ENCODE peak calls at places on chromosome 17, in five cellular contexts. R, K, Q, W and Z are unnamed samples. For H3K36me3, the result is how much of the 10 kb centered on the place peaks cover.

GRCh38 chr17:80613732-80614071 is 69.1 kb downstream of the RPTOR start:
- DNase-seq in R (no peak), K (no peak), Q (no peak), W (no peak), Z (no peak)

GRCh38 chr17:39213852-39214251 is 11.9 kb downstream of the STAC2 start:
- DNase-seq in R (no peak), K (peak), Q (peak), W (no peak), Z (no peak)

GRCh38 chr17:70945386-70945785 is 776.1 kb downstream of the KCNJ2 start:
- DNase-seq in R (peak), K (no peak), Q (peak), W (no peak), Z (peak)

GRCh38 chr17:63095459-63095858 is 129.4 kb downstream of the TANC2 start:
- DNase-seq in R (no peak), K (no peak), Q (peak), W (no peak), Z (no peak)

GRCh38 chr17:63447688-63448005 is 1.5 kb upstream of the CYB561 start:
- DNase-seq in R (no peak), K (peak), Q (no peak), W (no peak), Z (no peak)

GRCh38 chr17:45050680-45051059 is 762 bp downstream of the DCAKD start:
- DNase-seq in R (no peak), K (no peak), Q (peak), W (no peak), Z (no peak)

GRCh38 chr17:50867856-50868438 is 1.8 kb upstream of the TOB1 start:
- DNase-seq in R (no peak), K (no peak), Q (no peak), W (no peak), Z (no peak)

GRCh38 chr17:34499576-34499975 is 79.8 kb upstream of the TMEM132E start:
- DNase-seq in R (peak), K (no peak), Q (peak), W (no peak), Z (no peak)

GRCh38 chr17:8420041-8420934 is 15.4 kb upstream of the NDEL1 start:
- DNase-seq in R (peak), K (peak), Q (peak), W (peak), Z (no peak)

GRCh38 chr17:67431210-67432015 is 54.3 kb downstream of the PITPNC1 start:
- DNase-seq in R (no peak), K (no peak), Q (peak), W (no peak), Z (no peak)

GRCh38 chr17:77492446-77493237 is 351.9 kb downstream of the SEC14L1 start:
- DNase-seq in R (no peak), K (no peak), Q (no peak), W (no peak), Z (peak)

GRCh38 chr17:77495575-77495974 is 354.8 kb downstream of the SEC14L1 start:
- DNase-seq in R (no peak), K (no peak), Q (no peak), W (peak), Z (peak)

GRCh38 chr17:77494664-77495435 is 354.1 kb downstream of the SEC14L1 start:
- DNase-seq in R (peak), K (peak), Q (peak), W (peak), Z (peak)

GRCh38 chr17:77493238-77493812 is 352.6 kb downstream of the SEC14L1 start:
- DNase-seq in R (no peak), K (no peak), Q (no peak), W (no peak), Z (peak)

DNA sequence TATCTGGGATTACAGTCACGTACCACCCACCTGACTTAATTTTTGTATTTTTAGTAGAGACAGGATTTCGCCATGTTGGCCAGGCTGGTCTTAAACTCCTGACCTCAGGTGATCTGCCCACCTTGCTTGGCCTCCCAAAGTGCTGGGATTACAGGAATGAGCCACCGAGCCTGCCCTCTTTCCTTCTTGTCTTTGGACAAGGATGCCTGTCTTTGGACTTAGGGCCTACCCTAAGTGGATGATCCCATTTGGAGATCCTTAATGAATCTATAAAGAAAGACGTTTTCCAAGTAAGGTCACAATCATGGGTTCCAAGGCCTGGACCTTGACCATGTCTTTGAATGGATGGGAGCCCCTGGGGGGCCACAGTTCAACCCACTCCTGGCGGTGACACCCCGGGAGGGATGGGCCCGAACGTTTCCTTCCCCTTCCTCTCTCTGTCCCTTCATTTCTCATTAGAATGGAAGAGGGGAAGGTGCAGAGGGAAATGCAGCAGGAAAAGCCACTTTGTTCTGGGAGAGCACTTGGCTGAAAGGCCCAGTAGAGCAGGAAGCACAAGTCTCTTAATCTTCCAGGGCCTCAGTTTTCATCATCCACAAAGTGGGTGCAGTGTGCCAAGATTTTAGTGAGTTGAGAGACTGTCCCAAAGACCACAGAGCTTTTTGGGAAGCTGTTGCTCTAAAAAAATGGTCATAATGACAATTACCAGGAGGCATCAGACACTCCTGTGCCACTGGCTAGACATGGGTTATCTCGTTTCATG is 353.3 kb downstream of the SEC14L1 start:
- DNase-seq in R (no peak), K (no peak), Q (no peak), W (no peak), Z (peak)
- H3K36me3 ChIP-seq in R (under half), K (half or more), Q (under half), W (half or more), Z (half or more)

DNA sequence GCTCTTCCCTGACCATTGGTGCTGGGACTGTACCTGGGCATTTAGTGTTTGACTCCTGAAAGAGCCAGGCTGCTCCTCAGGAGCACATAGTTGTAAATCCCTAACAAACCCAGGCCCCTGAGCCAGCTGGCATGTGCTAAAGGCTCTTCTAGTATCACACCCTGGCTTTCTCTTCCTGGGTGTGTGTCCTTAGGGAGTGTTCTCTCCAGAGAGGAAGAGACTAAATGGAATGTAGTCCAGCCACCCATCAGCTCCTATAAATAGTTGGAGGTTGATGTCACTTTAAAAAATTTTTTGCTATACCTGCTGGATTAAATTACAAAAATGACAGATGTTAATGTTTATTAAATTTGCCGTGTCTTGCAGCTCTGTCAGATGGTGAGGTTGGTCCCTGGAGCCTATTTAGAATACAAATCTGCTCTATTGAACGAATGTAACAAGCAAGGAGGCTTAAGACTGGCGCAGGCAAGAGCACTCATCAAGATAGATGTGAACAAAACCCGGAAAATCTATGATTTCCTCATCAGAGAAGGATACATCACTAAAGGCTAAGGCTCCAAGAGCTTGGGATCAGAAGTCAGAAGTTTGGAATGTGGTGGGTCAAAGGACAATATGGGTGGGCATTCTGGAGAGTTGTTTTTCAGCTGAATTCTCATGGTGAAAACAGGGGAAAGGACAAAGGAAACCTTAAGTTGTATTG is 13.1 kb upstream of the DUSP14 start:
- DNase-seq in R (no peak), K (no peak), Q (peak), W (peak), Z (peak)
- H3K4me3 ChIP-seq in R (no peak), K (no peak), Q (peak), W (no peak), Z (no peak)

GRCh38 chr17:36205637-36206458 is 5.0 kb upstream of the CCL4L2 start:
- DNase-seq in R (no peak), K (no peak), Q (no peak), W (no peak), Z (no peak)

GRCh38 chr17:36198831-36199465 is 2.4 kb upstream of the CCL3L1 start:
- DNase-seq in R (no peak), K (no peak), Q (no peak), W (no peak), Z (no peak)

GRCh38 chr17:36197389-36197708 is 791 bp upstream of the CCL3L1 start:
- DNase-seq in R (no peak), K (no peak), Q (no peak), W (no peak), Z (no peak)

GRCh38 chr17:36204724-36205500 is 6.0 kb upstream of the CCL4L2 start:
- DNase-seq in R (no peak), K (no peak), Q (no peak), W (no peak), Z (no peak)

GRCh38 chr17:36203335-36203734 is 6.8 kb upstream of the CCL3L1 start:
- DNase-seq in R (no peak), K (no peak), Q (no peak), W (no peak), Z (no peak)
- H3K27ac ChIP-seq in R (no peak), K (peak), Q (no peak), W (no peak), Z (no peak)

GRCh38 chr17:41988418-41988817 is 21.8 kb downstream of the CNP start:
- DNase-seq in R (no peak), K (no peak), Q (no peak), W (no peak), Z (no peak)

GRCh38 chr17:41987642-41988041 is 21.0 kb downstream of the CNP start:
- DNase-seq in R (no peak), K (no peak), Q (peak), W (no peak), Z (no peak)

GRCh38 chr17:41984454-41984853 is 17.9 kb downstream of the CNP start:
- DNase-seq in R (no peak), K (no peak), Q (no peak), W (no peak), Z (peak)

GRCh38 chr17:41986634-41987033 is 20.0 kb downstream of the CNP start:
- DNase-seq in R (no peak), K (no peak), Q (no peak), W (no peak), Z (no peak)

GRCh38 chr17:41985919-41986318 is 19.3 kb downstream of the CNP start:
- DNase-seq in R (no peak), K (no peak), Q (no peak), W (no peak), Z (no peak)
- H3K36me3 ChIP-seq in R (half or more), K (half or more), Q (half or more), W (half or more), Z (half or more)

GRCh38 chr17:28584434-28584833 is 7.7 kb upstream of the ALDOC start:
- DNase-seq in R (no peak), K (no peak), Q (no peak), W (no peak), Z (no peak)
- H3K4me3 ChIP-seq in R (no peak), K (no peak), Q (no peak), W (no peak), Z (no peak)

GRCh38 chr17:73962308-73962707 is 241.2 kb upstream of the RPL38 start:
- DNase-seq in R (no peak), K (no peak), Q (no peak), W (no peak), Z (no peak)
- H3K27ac ChIP-seq in R (no peak), K (no peak), Q (no peak), W (no peak), Z (no peak)

GRCh38 chr17:59375858-59376257 is 44.4 kb downstream of the YPEL2 start:
- DNase-seq in R (no peak), K (no peak), Q (peak), W (no peak), Z (no peak)
- H3K36me3 ChIP-seq in R (under half), K (under half), Q (under half), W (under half), Z (under half)

GRCh38 chr17:37391146-37391545 is 15.4 kb downstream of the C17orf78 start:
- DNase-seq in R (no peak), K (no peak), Q (peak), W (no peak), Z (no peak)

GRCh38 chr17:37389160-37389559 is 13.4 kb downstream of the C17orf78 start:
- DNase-seq in R (no peak), K (no peak), Q (no peak), W (no peak), Z (no peak)

GRCh38 chr17:37388266-37388665 is 12.5 kb downstream of the C17orf78 start:
- DNase-seq in R (no peak), K (no peak), Q (peak), W (no peak), Z (no peak)

GRCh38 chr17:37393352-37393751 is 13.3 kb downstream of the ACACA start:
- DNase-seq in R (no peak), K (no peak), Q (no peak), W (no peak), Z (peak)

DNA sequence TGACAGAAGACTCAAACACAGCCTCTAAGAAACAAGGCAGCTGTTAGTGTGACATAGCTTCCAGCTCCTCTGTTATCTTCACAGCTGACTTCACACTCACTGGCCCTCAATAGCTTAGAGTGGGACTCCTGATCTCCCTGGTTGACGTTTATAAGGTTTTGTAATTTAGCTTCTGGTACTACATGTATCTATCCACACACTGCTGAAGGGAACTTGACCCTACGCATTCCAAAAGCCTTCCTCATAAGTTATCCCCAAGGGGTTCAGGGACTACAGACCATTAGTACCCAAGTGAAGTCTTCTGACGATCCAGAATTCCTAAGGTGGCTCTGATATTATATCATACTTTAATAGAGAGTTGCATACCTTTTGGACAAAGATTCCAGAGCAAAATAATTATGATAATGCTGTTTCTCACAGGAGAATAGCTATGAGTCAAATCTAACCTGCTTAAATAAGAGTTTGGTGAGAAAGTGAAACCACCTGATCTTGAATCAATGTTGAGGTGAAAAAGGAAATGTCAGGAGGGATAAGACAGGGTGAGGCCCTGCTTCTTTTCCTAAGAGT is 14.5 kb downstream of the ACACA start:
- DNase-seq in R (peak), K (no peak), Q (peak), W (no peak), Z (no peak)
- H3K4me3 ChIP-seq in R (no peak), K (no peak), Q (no peak), W (no peak), Z (no peak)